ENCODE peak calls at places on chromosomes 13 and 19, in five cellular contexts. G, O, J, Q and B are unnamed samples.
A peak's percentile ranks its signal among the peaks of the same experiment; 100 is the strongest.

GRCh38 chr13:24202215-24202614 is 41.7 kb downstream of the SPATA13 start:
- DNase-seq in Q (no peak), O (no peak), J (no peak), G (no peak), B (no peak)

GRCh38 chr13:34458756-34459462 is 483.2 kb upstream of the NBEA start:
- DNase-seq in O (no peak), G (no peak), J (peak; percentile 69), Q (no peak), B (no peak)

GRCh38 chr19:48859711-48860572 is 8.5 kb downstream of the PLEKHA4 start:
- DNase-seq in J (no peak), G (no peak), Q (no peak), O (no peak), B (no peak)

GRCh38 chr19:10871711-10872550 is 578 bp downstream of the CARM1 start:
- DNase-seq in J (peak; percentile 83), O (no peak), Q (no peak), G (peak; percentile 80), B (no peak)

GRCh38 chr13:76969488-76970365 is 21.4 kb downstream of the ACOD1 start:
- DNase-seq in Q (no peak), J (no peak), O (peak; percentile 90), G (no peak), B (no peak)

GRCh38 chr13:71624641-71625040 is 242.4 kb downstream of the DACH1 start:
- DNase-seq in O (no peak), J (no peak), G (no peak), Q (no peak), B (no peak)

GRCh38 chr19:29967623-29968022 is 25.6 kb downstream of the URI1 start:
- DNase-seq in O (no peak), G (no peak), J (no peak), Q (peak; percentile 57), B (peak; percentile 29)

GRCh38 chr13:64414381-64414780 is 2815.8 kb downstream of the PCDH9 start:
- DNase-seq in Q (peak; percentile 11), G (no peak), J (no peak), O (no peak), B (no peak)

GRCh38 chr13:46295531-46296464 is 84.1 kb downstream of the LRRC63 start:
- DNase-seq in Q (peak; percentile 98), O (peak; percentile 20), J (no peak), G (no peak), B (peak; percentile 80)

GRCh38 chr19:2813235-2814160 is 6.2 kb upstream of the ZNF554 start:
- DNase-seq in O (no peak), J (no peak), Q (no peak), G (no peak), B (no peak)

GRCh38 chr19:29323046-29323971 is 110.4 kb upstream of the UQCRFS1 start:
- DNase-seq in Q (no peak), O (no peak), J (peak; percentile 40), G (no peak), B (no peak)

GRCh38 chr19:36221474-36221873 is 6.6 kb downstream of the ZNF146 start:
- DNase-seq in J (no peak), O (no peak), G (no peak), Q (no peak), B (no peak)

DNA sequence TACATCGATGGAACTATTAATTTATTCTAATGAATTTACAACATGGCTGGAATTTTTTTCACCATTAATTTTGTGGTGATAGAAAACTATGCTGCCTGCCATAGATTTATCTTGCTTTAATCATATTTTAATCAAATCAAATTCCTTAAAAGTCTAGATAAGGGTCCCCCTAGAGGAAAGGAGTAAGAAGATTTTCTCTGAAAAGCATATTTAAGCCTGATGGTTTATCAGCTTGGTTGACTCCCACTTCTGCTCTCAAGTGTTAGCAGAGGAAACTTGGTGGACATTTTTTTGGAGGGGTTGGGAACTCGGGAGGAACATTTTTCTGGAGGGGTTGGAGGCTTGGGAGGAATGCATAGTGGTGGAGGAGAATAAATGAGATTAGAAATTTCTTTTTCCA is 253.3 kb downstream of the KCNRG start:
- DNase-seq in O (no peak), Q (peak; percentile 14), J (no peak), G (no peak), B (no peak)
- TF ChIP-seq CTCF in O (no peak), Q (peak; percentile 13), J (no peak), G (no peak), B (peak; percentile 40)

GRCh38 chr19:54162884-54163283 is 3.4 kb upstream of the LENG1 start:
- DNase-seq in O (no peak), J (no peak), Q (no peak), G (no peak), B (no peak)
- H3K4me3 ChIP-seq in O (no peak overlapping the region), J (peak overlapping the region; percentile 48), Q (peak overlapping the region; percentile 52), G (no peak overlapping the region), B (no peak overlapping the region)

GRCh38 chr19:40529093-40529954 is 47.3 kb upstream of the SHKBP1 start:
- DNase-seq in G (peak; percentile 88), Q (peak; percentile 79), O (peak; percentile 64), J (peak; percentile 92), B (no peak)
- TF ChIP-seq CTCF in G (peak; percentile 97), Q (peak; percentile 74), O (peak; percentile 99), J (peak; percentile 94), B (peak; percentile 89)

GRCh38 chr19:18587561-18587960 is 1.0 kb upstream of the REX1BD start:
- DNase-seq in G (no peak), Q (no peak), J (no peak), O (no peak), B (no peak)
- H3K4me3 ChIP-seq in G (no peak overlapping the region), Q (no peak overlapping the region), J (no peak overlapping the region), O (no peak overlapping the region), B (no peak overlapping the region)